ENCODE peak calls at places on chromosome 20, in nine cellular contexts. Q is stomach, M is sigmoid colon, D is GM23338, X is K562, J is HL-60, S is breast epithelium, W is SK-N-SH, Y is HCT116. R is an unnamed sample.

GRCh38 chr20:17884318-17885003 is 84.1 kb downstream of the SNX5 start:
- DNase-seq in Q (no peak), M (peak), D (no peak), X (no peak), J (no peak), S (no peak), W (no peak), Y (no peak), R (no peak)

GRCh38 chr20:11952621-11953020 is 34.9 kb downstream of the BTBD3 start:
- DNase-seq in Q (no peak), M (no peak), D (no peak), X (no peak), J (no peak), S (no peak), W (no peak), Y (no peak), R (no peak)

GRCh38 chr20:41509801-41510200 is 108.4 kb downstream of the CHD6 start:
- DNase-seq in Q (no peak), M (peak), D (no peak), X (no peak), J (no peak), S (peak), W (no peak), Y (no peak), R (peak)

GRCh38 chr20:24798930-24799705 is 150.0 kb upstream of the CST7 start:
- DNase-seq in Q (no peak), M (no peak), D (no peak), X (no peak), J (no peak), S (no peak), W (peak), Y (no peak), R (no peak)

GRCh38 chr20:53645582-53645897 is 51.9 kb upstream of the ZNF217 start:
- DNase-seq in Q (no peak), M (no peak), D (no peak), X (no peak), J (no peak), S (no peak), W (no peak), Y (no peak), R (no peak)

GRCh38 chr20:18372296-18372695 is 84.0 kb downstream of the ZNF133 start:
- DNase-seq in Q (no peak), M (no peak), D (no peak), X (no peak), J (no peak), S (no peak), W (no peak), Y (no peak), R (no peak)

GRCh38 chr20:59808729-59809381 is 124.6 kb downstream of the SYCP2 start:
- DNase-seq in Q (peak), M (peak), D (no peak), X (no peak), J (no peak), S (no peak), W (peak), Y (no peak), R (no peak)

GRCh38 chr20:32515631-32516101 is 69.5 kb downstream of the NOL4L start:
- DNase-seq in Q (no peak), M (no peak), D (no peak), X (no peak), J (no peak), S (no peak), W (no peak), Y (no peak), R (no peak)

GRCh38 chr20:46568570-46569129 is 18.2 kb upstream of the OCSTAMP start:
- DNase-seq in Q (peak), M (peak), D (no peak), X (peak), J (no peak), S (peak), W (peak), Y (no peak), R (peak)

GRCh38 chr20:43492101-43492500 is 15.4 kb upstream of the L3MBTL1 start:
- DNase-seq in Q (no peak), M (no peak), D (no peak), X (no peak), J (no peak), S (no peak), W (no peak), Y (no peak), R (no peak)

GRCh38 chr20:51653226-51653625 is 110.7 kb upstream of the NFATC2 start:
- DNase-seq in Q (no peak), M (no peak), D (no peak), X (no peak), J (no peak), S (no peak), W (no peak), Y (no peak), R (no peak)
- H3K27ac ChIP-seq in Q (no peak), M (no peak), D (no peak), X (no peak), J (no peak), S (no peak), W (no peak), Y (no peak), R (no peak)

GRCh38 chr20:34709836-34710567 is 5.9 kb downstream of the TP53INP2 start:
- DNase-seq in Q (peak), M (peak), D (peak), X (no peak), J (no peak), S (no peak), W (peak), Y (peak), R (peak)
- TF ChIP-seq POLR2AphosphoS5 in Q (no peak), M (no peak), D (no peak), X (no peak), J (no peak), S (no peak), W (no peak), Y (no peak), R (no peak)

DNA sequence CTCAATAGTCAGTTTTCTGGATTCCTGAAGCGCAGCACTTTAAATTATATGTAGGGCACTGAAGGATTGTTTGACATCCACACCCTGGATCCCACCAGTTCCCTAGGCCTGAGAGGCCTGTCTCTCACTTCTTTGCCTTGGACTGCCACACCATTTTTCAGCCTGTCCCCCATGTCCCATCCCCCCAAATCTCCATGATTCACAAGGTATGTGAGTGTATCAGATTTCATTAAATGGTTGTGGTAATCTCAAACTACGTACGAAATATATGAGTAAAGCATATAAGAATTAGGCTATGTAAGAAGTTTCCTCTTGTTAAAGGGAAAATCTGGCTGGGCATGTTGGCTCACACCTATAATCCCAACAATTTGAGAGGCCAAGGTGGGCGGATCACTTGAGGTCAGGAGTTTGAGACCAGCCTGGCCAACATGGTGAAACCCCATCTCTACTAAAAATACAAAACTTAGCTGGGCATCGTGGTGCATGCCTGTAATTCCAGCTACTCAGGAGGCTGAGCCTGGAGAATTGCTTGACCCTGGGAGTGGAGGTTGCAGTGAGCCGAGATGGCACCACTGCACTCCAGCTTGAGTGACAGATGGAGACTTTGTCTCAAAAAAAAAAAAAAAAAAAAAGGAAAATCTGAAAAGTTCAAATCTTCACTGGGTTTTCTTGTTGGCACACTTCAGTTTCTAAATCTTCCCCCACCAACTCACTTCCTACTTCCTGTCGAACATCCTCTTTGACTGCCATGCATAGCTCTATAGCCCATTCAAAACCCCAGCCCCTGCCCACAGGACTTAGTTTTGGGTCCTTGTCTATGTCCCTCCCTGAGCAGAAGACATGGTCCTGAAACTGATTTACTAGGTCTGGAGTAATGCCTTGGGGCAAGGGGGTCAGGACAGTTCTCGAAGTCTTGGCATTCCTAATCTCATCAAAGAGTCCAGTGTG is 97.3 kb upstream of the SHLD1 start:
- DNase-seq in Q (no peak), M (no peak), D (no peak), X (no peak), J (no peak), S (no peak), W (no peak), Y (no peak), R (no peak)
- H3K4me3 ChIP-seq in Q (no peak), M (no peak), D (no peak), X (no peak), J (no peak), S (no peak), W (no peak), Y (no peak), R (no peak)

DNA sequence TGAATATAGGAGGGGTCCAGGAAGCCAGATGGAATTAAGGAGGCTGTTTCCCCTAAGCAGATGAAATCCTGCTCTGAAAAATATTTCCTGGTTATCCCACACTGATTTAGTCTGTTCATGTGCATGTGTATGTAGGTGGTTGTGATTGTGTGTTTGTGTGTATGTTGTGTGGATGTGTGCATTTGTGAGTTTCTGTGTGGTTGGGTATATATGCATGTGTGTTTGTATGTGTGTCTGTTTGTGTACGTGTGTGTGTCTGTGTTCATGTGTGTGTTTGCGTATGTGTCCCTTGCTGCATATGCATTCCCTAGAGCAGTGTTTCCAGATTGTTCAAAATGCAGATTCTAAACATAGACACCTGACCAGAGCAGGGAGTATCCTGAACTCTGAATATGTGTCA is 239.9 kb downstream of the MAFB start:
- DNase-seq in Q (no peak), M (no peak), D (no peak), X (no peak), J (no peak), S (no peak), W (no peak), Y (no peak), R (no peak)
- H3K27ac ChIP-seq in Q (no peak), M (no peak), D (no peak), X (no peak), J (no peak), S (no peak), W (no peak), Y (no peak), R (no peak)

GRCh38 chr20:20491784-20492145 is 123.9 kb downstream of the INSM1 start:
- DNase-seq in Q (no peak), M (no peak), D (no peak), X (no peak), J (no peak), S (no peak), W (no peak), Y (no peak), R (no peak)

GRCh38 chr20:20493701-20494100 is 125.8 kb downstream of the INSM1 start:
- DNase-seq in Q (no peak), M (no peak), D (no peak), X (no peak), J (no peak), S (no peak), W (no peak), Y (no peak), R (no peak)

GRCh38 chr20:20491110-20491783 is 123.3 kb downstream of the INSM1 start:
- DNase-seq in Q (no peak), M (no peak), D (no peak), X (no peak), J (no peak), S (no peak), W (no peak), Y (no peak), R (no peak)

GRCh38 chr20:20490673-20491072 is 122.8 kb downstream of the INSM1 start:
- DNase-seq in Q (no peak), M (no peak), D (no peak), X (no peak), J (no peak), S (no peak), W (no peak), Y (no peak), R (no peak)

DNA sequence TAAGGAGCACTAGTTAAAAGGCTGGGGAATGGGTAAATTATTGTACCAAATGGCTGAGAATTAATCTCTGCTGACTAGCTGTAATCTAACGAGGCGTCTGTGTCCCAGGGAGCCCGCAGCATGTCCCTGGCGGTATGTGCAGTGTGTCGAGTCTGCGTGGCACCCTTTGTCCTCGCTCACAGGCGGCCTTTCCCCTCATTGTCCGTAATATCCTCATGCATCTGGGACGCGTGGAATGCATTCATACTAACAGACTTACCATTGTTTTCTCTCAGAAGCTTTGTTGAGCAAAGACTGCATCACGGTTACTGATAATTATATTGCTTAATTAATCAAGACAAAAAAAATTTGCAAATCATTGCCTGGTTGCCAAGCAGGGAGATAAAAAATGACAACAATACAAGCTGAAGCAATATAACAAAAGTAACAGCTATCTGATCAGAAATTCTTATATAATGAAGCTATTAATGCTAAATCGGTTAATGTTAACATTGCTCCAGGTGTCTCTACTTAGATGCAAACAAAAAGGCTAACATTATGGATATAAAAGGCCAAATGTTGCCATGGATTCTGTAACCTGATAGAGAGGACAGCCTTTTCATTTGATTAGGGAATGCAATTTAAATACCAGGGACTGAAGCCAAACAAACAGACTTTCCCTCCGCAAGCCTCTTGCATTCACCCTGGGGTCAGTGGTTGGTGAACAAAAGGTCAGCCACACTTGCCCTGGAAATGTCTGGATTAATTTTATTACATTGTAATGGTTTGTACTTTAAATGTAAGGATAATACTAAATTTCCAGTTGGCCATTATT is 124.8 kb downstream of the INSM1 start:
- DNase-seq in Q (peak), M (peak), D (peak), X (no peak), J (no peak), S (no peak), W (peak), Y (no peak), R (no peak)
- TF ChIP-seq POLR2AphosphoS5 in Q (no peak), M (no peak), D (no peak), X (no peak), J (no peak), S (no peak), W (no peak), Y (no peak), R (no peak)

GRCh38 chr20:1684872-1685271 is 27.3 kb upstream of the SIRPG start:
- DNase-seq in Q (no peak), M (no peak), D (no peak), X (no peak), J (no peak), S (no peak), W (no peak), Y (no peak), R (no peak)
- H3K4me3 ChIP-seq in Q (no peak), M (no peak), D (no peak), X (no peak), J (no peak), S (no peak), W (no peak), Y (no peak), R (no peak)

R was measured in upper lobe of left lung.